ENCODE peak calls at places on chromosomes 12 and 14, in five cellular contexts. P is IMR-90, B is small intestine, E is RWPE1, J is NCI-H524 treated with DMSO at 0.1 percent for 48 hours. Q is an unnamed sample.

GRCh38 chr12:123120452-123121166 is 30.3 kb downstream of the PITPNM2 start:
- DNase-seq in J (no peak), P (no peak), B (no peak), E (no peak), Q (no peak)

GRCh38 chr14:102848830-102849521 is 71.7 kb downstream of the TRAF3 start:
- DNase-seq in P (no peak), B (peak), J (peak), E (no peak), Q (no peak)

GRCh38 chr12:89244536-89244935 is 107.8 kb downstream of the DUSP6 start:
- DNase-seq in P (peak), B (no peak), J (no peak), E (no peak), Q (peak)

GRCh38 chr12:2110127-2110526 is 57.3 kb downstream of the CACNA1C start:
- DNase-seq in B (no peak), J (no peak), P (no peak), E (no peak), Q (no peak)

GRCh38 chr12:65248656-65249633 is 29.5 kb upstream of the MSRB3 start:
- DNase-seq in J (no peak), P (no peak), E (no peak), B (no peak), Q (peak)

GRCh38 chr14:24993631-24994030 is 56.3 kb downstream of the STXBP6 start:
- DNase-seq in E (no peak), P (no peak), B (no peak), J (no peak), Q (no peak)

GRCh38 chr12:39230086-39230485 is 212.8 kb downstream of the KIF21A start:
- DNase-seq in E (peak), P (no peak), J (no peak), B (no peak), Q (peak)

GRCh38 chr12:14691560-14691959 is 4.8 kb downstream of the GUCY2C start:
- DNase-seq in B (peak), E (no peak), J (peak), P (no peak), Q (no peak)

GRCh38 chr14:61472801-61473376 is 151.5 kb downstream of the PRKCH start:
- DNase-seq in E (no peak), J (no peak), P (peak), B (peak), Q (peak)

GRCh38 chr14:23227566-23227965 is 10.2 kb upstream of the RNF212B start:
- DNase-seq in P (no peak), J (no peak), E (no peak), B (no peak), Q (no peak)

GRCh38 chr12:16184691-16185090 is 92.8 kb downstream of the SLC15A5 start:
- DNase-seq in P (no peak), E (no peak), B (no peak), J (no peak), Q (no peak)

GRCh38 chr12:113237748-113238147 is 16.5 kb downstream of the TPCN1 start:
- DNase-seq in J (no peak), B (peak), E (no peak), P (no peak), Q (no peak)

GRCh38 chr12:52148541-52149181 is 43.2 kb downstream of the KRT80 start:
- DNase-seq in E (peak), J (no peak), P (no peak), B (peak), Q (no peak)

GRCh38 chr12:117903441-117903840 is 65.3 kb downstream of the KSR2 start:
- DNase-seq in B (no peak), J (no peak), E (no peak), P (no peak), Q (no peak)

GRCh38 chr12:110661337-110661972 is 27.5 kb downstream of the HVCN1 start:
- DNase-seq in B (peak), J (no peak), P (no peak), E (no peak), Q (no peak)

GRCh38 chr14:61103541-61104339 is 122.7 kb downstream of the SLC38A6 start:
- DNase-seq in E (peak), P (peak), B (no peak), J (no peak), Q (peak)

GRCh38 chr12:51076235-51076930 is 7.0 kb downstream of the CSRNP2 start:
- DNase-seq in J (no peak), P (no peak), B (no peak), E (no peak), Q (no peak)

GRCh38 chr14:58732387-58732786 is 94.6 kb downstream of the DACT1 start:
- DNase-seq in J (no peak), B (no peak), P (no peak), E (no peak), Q (no peak)

GRCh38 chr12:125403145-125403789 is 338.0 kb downstream of the AACS start:
- DNase-seq in E (peak), B (peak), P (peak), J (no peak), Q (peak)

GRCh38 chr12:26791328-26791791 is 41.6 kb downstream of the ITPR2 start:
- DNase-seq in J (no peak), P (peak), B (no peak), E (no peak), Q (peak)

GRCh38 chr14:58072288-58073071 is 79.5 kb downstream of the ARMH4 start:
- DNase-seq in B (peak), P (peak), E (peak), J (peak), Q (peak)

GRCh38 chr12:109444263-109444662 is 32.8 kb downstream of the KCTD10 start:
- DNase-seq in J (no peak), P (no peak), E (no peak), B (no peak), Q (no peak)

GRCh38 chr12:2465681-2466080 is 329.1 kb upstream of the FKBP4 start:
- DNase-seq in B (no peak), J (no peak), E (no peak), P (no peak), Q (no peak)

GRCh38 chr14:104558231-104559042 is 21.1 kb upstream of the C14orf180 start:
- DNase-seq in E (no peak), B (no peak), P (no peak), J (no peak), Q (no peak)

GRCh38 chr12:25996677-25997076 is 38.2 kb downstream of the RASSF8 start:
- DNase-seq in P (no peak), J (no peak), E (no peak), B (no peak), Q (no peak)

GRCh38 chr12:123150273-123150803 is 552 bp downstream of the PITPNM2 start:
- DNase-seq in P (no peak), J (no peak), B (no peak), E (peak), Q (peak)

GRCh38 chr12:88518863-88519403 is 61.3 kb downstream of the KITLG start:
- DNase-seq in E (no peak), J (no peak), B (no peak), P (no peak), Q (no peak)

GRCh38 chr12:4116251-4117111 is 157.1 kb upstream of the CCND2 start:
- DNase-seq in B (peak), P (peak), E (peak), J (no peak), Q (peak)

GRCh38 chr12:122051231-122051876 is 27.2 kb upstream of the MLXIP start:
- DNase-seq in B (no peak), E (no peak), P (peak), J (no peak), Q (peak)

GRCh38 chr12:101501410-101502045 is 26.4 kb downstream of the SPIC start:
- DNase-seq in E (no peak), B (peak), J (no peak), P (peak), Q (peak)

GRCh38 chr12:6326316-6326959 is 15.4 kb downstream of the TNFRSF1A start:
- DNase-seq in B (peak), P (peak), E (no peak), J (peak), Q (peak)

GRCh38 chr14:59698793-59699192 is 122.2 kb upstream of the CCDC175 start:
- DNase-seq in B (no peak), E (peak), P (no peak), J (no peak), Q (peak)

GRCh38 chr12:6966351-6966750 is 4.1 kb downstream of the PHB2 start:
- DNase-seq in J (no peak), B (no peak), P (no peak), E (no peak), Q (no peak)

GRCh38 chr12:56082967-56083366 is 3.0 kb downstream of the ERBB3 start:
- DNase-seq in B (no peak), E (no peak), J (no peak), P (no peak), Q (no peak)

GRCh38 chr12:46763230-46763629 is 62.6 kb downstream of the SLC38A4 start:
- DNase-seq in P (no peak), E (no peak), J (no peak), B (no peak), Q (no peak)

GRCh38 chr12:120055639-120056038 is 60.9 kb downstream of the RAB35 start:
- DNase-seq in B (no peak), E (peak), J (no peak), P (no peak), Q (no peak)

GRCh38 chr12:75971253-75971652 is 60.3 kb downstream of the PHLDA1 start:
- DNase-seq in J (no peak), P (no peak), B (no peak), E (no peak), Q (no peak)

GRCh38 chr14:88005978-88006851 is 1.3 kb downstream of the GPR65 start:
- DNase-seq in P (no peak), E (no peak), B (peak), J (no peak), Q (no peak)